ENCODE peak calls at places on chromosome 20, in eight cellular contexts. S, W, R, G, X, Q, L and F are unnamed samples.

GRCh38 chr20:3613821-3614440 is 49.3 kb downstream of the GFRA4 start:
- DNase-seq in Q (no peak), S (no peak), R (no peak), X (no peak), G (peak), W (no peak), L (peak), F (no peak)

GRCh38 chr20:1302578-1303541 is 26.1 kb downstream of the SDCBP2 start:
- DNase-seq in Q (no peak), W (no peak), X (no peak), S (no peak), L (no peak), R (no peak), G (no peak), F (no peak)

GRCh38 chr20:32960849-32961731 is 43.1 kb downstream of the SUN5 start:
- DNase-seq in S (no peak), L (no peak), G (no peak), R (no peak), Q (no peak), W (no peak), X (no peak), F (peak)

GRCh38 chr20:16864069-16864468 is 115.9 kb downstream of the OTOR start:
- DNase-seq in G (no peak), W (no peak), L (no peak), Q (peak), X (no peak), S (no peak), R (no peak), F (no peak)

GRCh38 chr20:60238992-60239655 is 280.9 kb downstream of the CDH26 start:
- DNase-seq in S (no peak), X (no peak), R (no peak), Q (no peak), W (no peak), L (no peak), G (no peak), F (no peak)

GRCh38 chr20:60725311-60725906 is 526.7 kb upstream of the CDH4 start:
- DNase-seq in X (no peak), G (no peak), W (no peak), R (no peak), Q (no peak), L (no peak), S (no peak), F (no peak)

GRCh38 chr20:24838551-24839530 is 110.2 kb upstream of the CST7 start:
- DNase-seq in G (peak), S (no peak), L (peak), X (no peak), Q (no peak), W (no peak), R (no peak), F (peak)

GRCh38 chr20:64069614-64070243 is 6.7 kb downstream of the TCEA2 start:
- DNase-seq in R (peak), G (peak), S (peak), W (no peak), L (no peak), Q (no peak), X (no peak), F (peak)

GRCh38 chr20:19735446-19735845 is 22.6 kb upstream of the RIN2 start:
- DNase-seq in W (no peak), L (peak), X (peak), R (peak), S (no peak), G (peak), Q (peak), F (peak)